ENCODE peak calls at places on chromosomes 11 and 22, in nine cellular contexts. K is fibroblast of the aortic adventitia; V is hypothalamus; F is AG08396; N is fibroblast of mammary gland; L is activated naive CD4-positive, alpha-beta T cell; R is NCI-H526; H is chondrocyte; A is epithelial cell of esophagus. Z is an unnamed sample.

GRCh38 chr11:19868281-19868821 is 155.7 kb downstream of the NAV2 start:
- DNase-seq in K (peak; percentile 98), V (no peak), F (peak; percentile 65), N (peak; percentile 95), L (no peak), R (peak; percentile 11), H (no peak), A (peak; percentile 70), Z (peak; percentile 65)

GRCh38 chr11:65298655-65299179 is 15.9 kb upstream of the CDC42EP2 start:
- DNase-seq in K (peak; percentile 81), V (peak; percentile 60), F (peak; percentile 53), N (peak; percentile 64), L (no peak), R (no peak), H (peak; percentile 37), A (no peak), Z (peak; percentile 36)

GRCh38 chr11:134754196-134754822 is 342.3 kb upstream of the B3GAT1 start:
- DNase-seq in K (no peak), V (no peak), F (no peak), N (no peak), L (no peak), R (peak; percentile 20), H (no peak), A (no peak), Z (no peak)

GRCh38 chr22:45511847-45512261 is 9.2 kb downstream of the FBLN1 start:
- DNase-seq in K (peak; percentile 96), V (no peak), F (peak; percentile 84), N (peak; percentile 99), L (no peak), R (no peak), H (no peak), A (peak; percentile 30), Z (peak; percentile 70)

GRCh38 chr22:26169312-26170111 is at the start of gene SEZ6L:
- DNase-seq in K (no peak), V (peak; percentile 9), F (peak; percentile 11), N (no peak), L (no peak), R (peak; percentile 83), H (no peak), A (no peak), Z (no peak)

GRCh38 chr22:46897246-46897623 is 134.8 kb downstream of the TBC1D22A start:
- DNase-seq in K (no peak), V (no peak), F (no peak), N (peak; percentile 13), L (no peak), R (no peak), H (no peak), A (no peak), Z (no peak)

GRCh38 chr11:98734686-98735085 is 286.1 kb upstream of the CNTN5 start:
- DNase-seq in K (no peak), V (no peak), F (no peak), N (no peak), L (no peak), R (no peak), H (no peak), A (peak; percentile 71), Z (no peak)

GRCh38 chr22:42366815-42367581 is 65.2 kb downstream of the NFAM1 start:
- DNase-seq in K (peak; percentile 49), V (peak; percentile 74), F (no peak), N (no peak), L (no peak), R (no peak), H (no peak), A (no peak), Z (no peak)

GRCh38 chr11:102546427-102546826 is 15.9 kb upstream of the MMP7 start:
- DNase-seq in K (peak; percentile 19), V (no peak), F (no peak), N (peak; percentile 44), L (no peak), R (no peak), H (no peak), A (peak; percentile 10), Z (peak; percentile 13)

GRCh38 chr11:63663809-63664208 is 7.4 kb downstream of the ATL3 start:
- DNase-seq in K (peak; percentile 78), V (no peak), F (peak; percentile 64), N (peak; percentile 79), L (no peak), R (no peak), H (no peak), A (peak; percentile 81), Z (peak; percentile 73)

GRCh38 chr11:103608566-103608965 is 427.9 kb upstream of the DDI1 start:
- DNase-seq in K (no peak), V (no peak), F (no peak), N (peak; percentile 84), L (no peak), R (no peak), H (no peak), A (peak; percentile 42), Z (peak; percentile 59)

GRCh38 chr11:119567667-119568582 is 145.0 kb upstream of the THY1 start:
- DNase-seq in K (peak; percentile 94), V (no peak), F (peak; percentile 67), N (peak; percentile 97), L (no peak), R (peak; percentile 94), H (no peak), A (peak; percentile 64), Z (peak; percentile 70)

GRCh38 chr11:65274734-65275682 is 13.2 kb downstream of the POLA2 start:
- DNase-seq in K (peak; percentile 99), V (peak; percentile 34), F (peak; percentile 80), N (peak; percentile 94), L (no peak), R (peak; percentile 67), H (no peak), A (peak; percentile 75), Z (peak; percentile 97)

GRCh38 chr22:49951986-49952896 is 8.3 kb upstream of the PIM3 start:
- DNase-seq in K (peak; percentile 82), V (no peak), F (peak; percentile 93), N (no peak), L (no peak), R (no peak), H (no peak), A (peak; percentile 58), Z (peak; percentile 75)

GRCh38 chr22:36002084-36002483 is 26.5 kb downstream of the RBFOX2 start:
- DNase-seq in K (no peak), V (no peak), F (no peak), N (no peak), L (no peak), R (no peak), H (no peak), A (no peak), Z (no peak)

GRCh38 chr11:69433741-69434140 is 47.7 kb upstream of the LINC01488 start:
- DNase-seq in K (no peak), V (no peak), F (no peak), N (no peak), L (no peak), R (no peak), H (peak; percentile 77), A (no peak), Z (no peak)

GRCh38 chr22:45804986-45805325 is 133.3 kb downstream of the ATXN10 start:
- DNase-seq in K (peak; percentile 98), V (no peak), F (peak; percentile 68), N (peak; percentile 97), L (no peak), R (no peak), H (no peak), A (peak; percentile 97), Z (peak; percentile 96)

GRCh38 chr11:121892131-121892681 is 223.8 kb downstream of the BLID start:
- DNase-seq in K (peak; percentile 92), V (no peak), F (no peak), N (peak; percentile 70), L (no peak), R (no peak), H (no peak), A (peak; percentile 74), Z (peak; percentile 72)